ENCODE peak calls at places on chromosome 13, in seven cellular contexts. C is ovary, Z is Calu3, H is MCF 10A, A is ascending aorta, V is sigmoid colon, F is body of pancreas. Q is an unnamed sample.

GRCh38 chr13:94657167-94657566 is 55.2 kb downstream of the SOX21 start:
- DNase-seq in C (no peak), Z (no peak), H (peak; percentile 39), A (no peak), V (no peak), F (no peak), Q (no peak)

GRCh38 chr13:37295573-37295972 is 190.1 kb upstream of the CSNK1A1L start:
- DNase-seq in C (no peak), Z (no peak), H (no peak), A (no peak), V (no peak), F (no peak), Q (no peak)

GRCh38 chr13:97067342-97067895 is 73.1 kb upstream of the OXGR1 start:
- DNase-seq in C (no peak), Z (no peak), H (no peak), A (no peak), V (no peak), F (no peak), Q (no peak)

GRCh38 chr13:107765724-107766436 is 449.5 kb downstream of the LIG4 start:
- DNase-seq in C (no peak), Z (no peak), H (no peak), A (no peak), V (no peak), F (no peak), Q (no peak)

GRCh38 chr13:47835470-47836228 is 165.4 kb downstream of the SUCLA2 start:
- DNase-seq in C (no peak), Z (no peak), H (no peak), A (no peak), V (no peak), F (no peak), Q (no peak)

GRCh38 chr13:60162096-60162495 is 1.6 kb downstream of the DIAPH3 start:
- DNase-seq in C (no peak), Z (no peak), H (peak; percentile 14), A (no peak), V (no peak), F (no peak), Q (no peak)

GRCh38 chr13:113349050-113349449 is 14.9 kb downstream of the GRTP1 start:
- DNase-seq in C (peak; percentile 4), Z (no peak), H (no peak), A (no peak), V (peak; percentile 7), F (no peak), Q (no peak)

GRCh38 chr13:85148009-85148408 is 651.2 kb downstream of the SLITRK6 start:
- DNase-seq in C (no peak), Z (no peak), H (peak; percentile 5), A (no peak), V (no peak), F (no peak), Q (no peak)

GRCh38 chr13:85567909-85568308 is 231.3 kb downstream of the SLITRK6 start:
- DNase-seq in C (no peak), Z (no peak), H (no peak), A (no peak), V (no peak), F (no peak), Q (no peak)

GRCh38 chr13:110479648-110480047 is 81.9 kb downstream of the RAB20 start:
- DNase-seq in C (no peak), Z (no peak), H (no peak), A (no peak), V (no peak), F (no peak), Q (no peak)

GRCh38 chr13:100513987-100514670 is 74.5 kb downstream of the GGACT start:
- DNase-seq in C (no peak), Z (no peak), H (peak; percentile 49), A (no peak), V (no peak), F (no peak), Q (no peak)

DNA sequence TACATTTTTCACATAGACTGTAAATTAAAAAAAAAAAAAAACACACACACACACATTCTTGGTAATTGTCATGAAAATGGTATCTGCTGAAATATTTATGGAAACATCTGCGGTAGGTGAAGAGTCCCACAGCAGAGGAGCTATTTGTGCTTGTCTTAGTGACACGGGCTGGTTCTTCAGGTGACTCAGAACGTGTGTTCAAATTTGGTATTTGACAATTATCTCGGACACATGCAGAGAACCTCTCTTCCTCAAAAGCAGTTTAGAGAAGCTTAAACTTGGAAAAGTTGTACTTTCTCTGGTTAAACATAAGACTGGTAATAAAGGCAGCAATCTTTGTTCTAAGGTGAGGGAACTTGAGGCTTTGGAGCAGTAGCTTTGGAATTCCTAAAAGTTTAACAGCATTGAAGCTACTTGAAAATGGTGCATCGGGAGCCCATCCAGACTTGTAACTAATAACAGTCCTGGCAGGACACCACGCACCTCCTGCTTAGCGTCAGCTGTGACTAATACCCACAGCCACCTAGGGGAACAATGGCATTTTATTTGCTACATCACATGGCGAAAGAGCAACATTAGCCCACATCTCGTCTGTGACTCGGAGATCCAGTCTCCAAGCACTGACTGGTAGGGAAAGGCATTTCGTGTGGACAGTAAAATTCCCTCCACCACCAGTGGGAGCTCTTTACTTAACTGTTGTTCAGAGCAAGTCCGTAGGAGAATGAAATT is 1505.1 kb upstream of the SLC10A2 start:
- DNase-seq in C (peak; percentile 24), Z (peak; percentile 60), H (peak; percentile 80), A (peak; percentile 43), V (peak; percentile 79), F (peak; percentile 77), Q (peak; percentile 7)
- TF ChIP-seq CTCF in C (no peak), Z (no peak), H (peak; percentile 74), A (peak; percentile 79), V (peak; percentile 75), F (peak; percentile 81), Q (no peak)

DNA sequence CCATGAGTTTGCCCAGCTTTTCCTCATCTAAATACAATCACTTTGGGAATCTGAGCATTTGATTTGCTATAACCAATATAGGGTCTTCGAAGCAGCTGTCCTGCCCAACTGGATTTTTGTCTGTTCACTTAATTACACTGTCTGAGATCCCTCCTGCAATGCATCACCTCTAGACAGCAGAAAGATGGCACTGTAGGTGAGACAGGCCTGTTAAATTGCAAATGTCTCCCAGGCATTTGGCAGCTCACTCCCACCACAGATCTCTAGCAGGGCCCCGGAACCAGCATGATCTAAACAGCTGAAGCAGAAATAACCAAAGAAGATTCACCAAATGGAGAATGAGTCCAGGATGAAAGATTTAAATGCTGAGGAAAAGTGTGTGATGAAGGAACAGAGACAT is 41.9 kb upstream of the SERPINE3 start:
- DNase-seq in C (no peak), Z (no peak), H (no peak), A (no peak), V (no peak), F (no peak), Q (no peak)
- TF ChIP-seq CTCF in C (no peak), Z (no peak), H (no peak), A (no peak), V (no peak), F (no peak), Q (peak; percentile 29)

GRCh38 chr13:27229642-27230041 is 21.7 kb upstream of the RPL21 start:
- DNase-seq in C (no peak), Z (no peak), H (no peak), A (no peak), V (no peak), F (no peak), Q (no peak)
- TF ChIP-seq CTCF in C (no peak), Z (no peak), H (no peak), A (no peak), V (no peak), F (no peak), Q (no peak)

DNA sequence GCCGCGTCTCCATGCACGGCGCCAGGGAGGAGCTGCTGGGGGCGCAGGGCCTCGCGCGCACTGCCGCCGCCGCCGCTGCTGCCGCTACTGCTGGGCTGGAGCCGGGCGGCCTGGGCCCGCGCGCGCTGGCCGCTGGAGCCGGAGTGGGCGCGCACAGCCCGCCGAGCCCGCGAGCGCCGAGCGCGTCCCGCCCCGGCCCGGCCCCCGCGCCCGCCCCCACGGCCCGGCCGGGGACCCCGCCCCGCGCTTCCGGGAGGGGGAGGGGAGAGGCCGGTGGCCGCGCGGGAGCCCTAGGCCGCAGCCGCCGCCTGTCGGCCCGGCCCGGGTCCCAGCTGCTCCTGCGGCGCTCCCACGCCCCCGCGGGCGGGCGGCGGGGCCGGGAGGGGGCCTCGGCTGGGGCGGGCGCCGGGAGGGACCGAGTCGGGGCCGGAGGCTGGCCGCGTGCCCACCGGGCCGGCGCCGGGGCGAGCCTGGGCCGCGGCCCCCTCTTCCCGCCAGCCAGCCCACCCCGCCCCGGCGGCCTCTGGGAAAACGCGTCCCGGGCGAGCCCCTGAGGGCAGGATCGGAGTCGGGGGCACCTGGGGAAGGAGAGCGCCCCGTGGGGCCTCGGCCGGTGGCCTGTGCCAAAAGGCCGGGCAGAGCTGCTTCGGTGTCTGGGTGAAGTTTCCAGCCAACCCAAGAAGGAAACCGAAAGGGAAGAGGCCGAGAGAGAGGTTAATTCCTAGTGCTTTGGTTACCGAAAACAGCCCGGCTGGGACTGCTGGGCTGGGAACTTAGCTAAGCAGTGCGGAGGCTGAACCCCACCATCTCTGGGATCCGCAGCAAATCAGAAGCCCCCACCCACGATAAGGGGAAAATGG is at the start of gene STK24:
- DNase-seq in C (peak; percentile 81), Z (peak; percentile 66), H (peak; percentile 67), A (no peak), V (peak; percentile 86), F (peak; percentile 72), Q (peak; percentile 92)
- TF ChIP-seq CTCF in C (no peak), Z (no peak), H (no peak), A (no peak), V (no peak), F (no peak), Q (peak; percentile 43)

GRCh38 chr13:102399791-102400618 is 1.8 kb downstream of the FGF14 start:
- DNase-seq in C (no peak), Z (peak; percentile 4), H (no peak), A (no peak), V (peak; percentile 65), F (peak; percentile 39), Q (peak; percentile 39)
- TF ChIP-seq CTCF in C (no peak), Z (no peak), H (no peak), A (no peak), V (no peak), F (peak; percentile 15), Q (no peak)

DNA sequence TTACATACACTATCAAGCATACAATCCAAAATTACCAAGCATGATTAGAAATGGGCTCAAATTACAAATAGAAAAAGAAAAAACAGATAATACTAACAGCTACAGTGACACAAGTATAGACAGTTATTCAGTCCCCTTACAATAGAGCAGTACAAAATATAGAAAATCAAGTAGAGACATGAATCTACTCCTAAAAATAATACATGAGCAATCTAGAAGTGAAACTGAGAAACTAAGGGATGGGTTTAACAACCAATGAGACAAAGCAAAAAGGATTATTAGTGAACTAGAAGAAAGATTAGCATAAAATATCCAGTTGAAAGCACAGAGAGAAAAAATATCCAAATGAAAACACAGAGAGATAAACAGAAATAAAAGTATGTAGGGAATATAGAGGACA is 426.7 kb downstream of the TBC1D4 start:
- DNase-seq in C (no peak), Z (no peak), H (no peak), A (no peak), V (no peak), F (no peak), Q (no peak)
- TF ChIP-seq CTCF in C (no peak), Z (no peak), H (no peak), A (no peak), V (no peak), F (no peak), Q (no peak)